ENCODE peak calls at places on chromosome 14, in eight cellular contexts. One of them, this sample, is unnamed.

GRCh38 chr14:34051966-34052657 is 101.2 kb upstream of the EGLN3 start:
- DNase-seq in endothelial cell: no peak
- DNase-seq in cardiac fibroblast: peak; percentile 65
- DNase-seq in type B pancreatic cell: no peak
- DNase-seq in lower lobe of right lung: no peak
- DNase-seq in AG04449: no peak
- DNase-seq in esophagus muscularis mucosa: peak; percentile 82
- DNase-seq in right lobe of liver: no peak
- DNase-seq in this sample: peak; percentile 4

GRCh38 chr14:102094101-102094500 is 7.3 kb upstream of the HSP90AA1 start:
- DNase-seq in right lobe of liver: no peak
- DNase-seq in lower lobe of right lung: no peak
- DNase-seq in endothelial cell: no peak
- DNase-seq in type B pancreatic cell: no peak
- DNase-seq in cardiac fibroblast: no peak
- DNase-seq in AG04449: no peak
- DNase-seq in esophagus muscularis mucosa: no peak
- DNase-seq in this sample: no peak

GRCh38 chr14:61609885-61610284 is 85.4 kb upstream of the HIF1A start:
- DNase-seq in AG04449: no peak
- DNase-seq in cardiac fibroblast: peak; percentile 70
- DNase-seq in right lobe of liver: no peak
- DNase-seq in esophagus muscularis mucosa: no peak
- DNase-seq in type B pancreatic cell: no peak
- DNase-seq in endothelial cell: no peak
- DNase-seq in lower lobe of right lung: no peak
- DNase-seq in this sample: no peak

GRCh38 chr14:51302319-51303030 is 62.4 kb downstream of the TMX1 start:
- DNase-seq in AG04449: no peak
- DNase-seq in lower lobe of right lung: no peak
- DNase-seq in cardiac fibroblast: peak; percentile 38
- DNase-seq in endothelial cell: no peak
- DNase-seq in esophagus muscularis mucosa: no peak
- DNase-seq in type B pancreatic cell: no peak
- DNase-seq in right lobe of liver: no peak
- DNase-seq in this sample: no peak

GRCh38 chr14:64764641-64765520 is 60.7 kb downstream of the PLEKHG3 start:
- DNase-seq in lower lobe of right lung: peak; percentile 77
- DNase-seq in esophagus muscularis mucosa: no peak
- DNase-seq in cardiac fibroblast: peak; percentile 71
- DNase-seq in endothelial cell: peak; percentile 82
- DNase-seq in type B pancreatic cell: peak; percentile 84
- DNase-seq in right lobe of liver: peak; percentile 66
- DNase-seq in AG04449: no peak
- DNase-seq in this sample: peak; percentile 93

GRCh38 chr14:39426605-39427004 is 5.6 kb downstream of the FBXO33 start:
- DNase-seq in endothelial cell: no peak
- DNase-seq in lower lobe of right lung: no peak
- DNase-seq in right lobe of liver: no peak
- DNase-seq in cardiac fibroblast: peak; percentile 71
- DNase-seq in AG04449: no peak
- DNase-seq in type B pancreatic cell: no peak
- DNase-seq in esophagus muscularis mucosa: no peak
- DNase-seq in this sample: no peak

GRCh38 chr14:105927661-105928060 is 401.3 kb downstream of the TMEM121 start:
- DNase-seq in type B pancreatic cell: no peak
- DNase-seq in esophagus muscularis mucosa: no peak
- DNase-seq in endothelial cell: no peak
- DNase-seq in AG04449: no peak
- DNase-seq in lower lobe of right lung: peak; percentile 26
- DNase-seq in right lobe of liver: no peak
- DNase-seq in cardiac fibroblast: no peak
- DNase-seq in this sample: no peak

GRCh38 chr14:22448035-22448904 is 140.8 kb downstream of the DAD1 start:
- DNase-seq in right lobe of liver: no peak
- DNase-seq in endothelial cell: no peak
- DNase-seq in AG04449: no peak
- DNase-seq in lower lobe of right lung: no peak
- DNase-seq in cardiac fibroblast: no peak
- DNase-seq in type B pancreatic cell: no peak
- DNase-seq in esophagus muscularis mucosa: no peak
- DNase-seq in this sample: no peak

GRCh38 chr14:86243158-86243557 is 713.2 kb downstream of the FLRT2 start:
- DNase-seq in cardiac fibroblast: no peak
- DNase-seq in esophagus muscularis mucosa: no peak
- DNase-seq in type B pancreatic cell: no peak
- DNase-seq in AG04449: no peak
- DNase-seq in right lobe of liver: no peak
- DNase-seq in endothelial cell: no peak
- DNase-seq in lower lobe of right lung: no peak
- DNase-seq in this sample: no peak

GRCh38 chr14:60250318-60251035 is 1.5 kb downstream of the PPM1A start:
- DNase-seq in endothelial cell: peak; percentile 9
- DNase-seq in right lobe of liver: no peak
- DNase-seq in cardiac fibroblast: no peak
- DNase-seq in AG04449: no peak
- DNase-seq in esophagus muscularis mucosa: no peak
- DNase-seq in type B pancreatic cell: no peak
- DNase-seq in lower lobe of right lung: no peak
- DNase-seq in this sample: no peak

GRCh38 chr14:26370118-26370517 is 227.7 kb downstream of the NOVA1 start:
- DNase-seq in endothelial cell: no peak
- DNase-seq in cardiac fibroblast: no peak
- DNase-seq in esophagus muscularis mucosa: no peak
- DNase-seq in type B pancreatic cell: no peak
- DNase-seq in AG04449: no peak
- DNase-seq in right lobe of liver: no peak
- DNase-seq in lower lobe of right lung: no peak
- DNase-seq in this sample: no peak

GRCh38 chr14:24060443-24060842 is 8.6 kb downstream of the CARMIL3 start:
- DNase-seq in type B pancreatic cell: no peak
- DNase-seq in lower lobe of right lung: no peak
- DNase-seq in endothelial cell: no peak
- DNase-seq in AG04449: no peak
- DNase-seq in right lobe of liver: no peak
- DNase-seq in cardiac fibroblast: no peak
- DNase-seq in esophagus muscularis mucosa: no peak
- DNase-seq in this sample: no peak

GRCh38 chr14:55974046-55974582 is 144.1 kb upstream of the PELI2 start:
- DNase-seq in type B pancreatic cell: no peak
- DNase-seq in AG04449: peak; percentile 3
- DNase-seq in endothelial cell: no peak
- DNase-seq in lower lobe of right lung: no peak
- DNase-seq in cardiac fibroblast: no peak
- DNase-seq in right lobe of liver: no peak
- DNase-seq in esophagus muscularis mucosa: no peak
- DNase-seq in this sample: no peak

GRCh38 chr14:63632932-63633514 is 8.6 kb downstream of the WDR89 start:
- DNase-seq in AG04449: no peak
- DNase-seq in cardiac fibroblast: peak; percentile 57
- DNase-seq in type B pancreatic cell: no peak
- DNase-seq in esophagus muscularis mucosa: no peak
- DNase-seq in right lobe of liver: no peak
- DNase-seq in lower lobe of right lung: no peak
- DNase-seq in endothelial cell: no peak
- DNase-seq in this sample: no peak

GRCh38 chr14:64549805-64550538 is at the start of gene PPP1R36:
- DNase-seq in esophagus muscularis mucosa: no peak
- DNase-seq in type B pancreatic cell: no peak
- DNase-seq in lower lobe of right lung: peak; percentile 69
- DNase-seq in cardiac fibroblast: no peak
- DNase-seq in AG04449: no peak
- DNase-seq in endothelial cell: peak; percentile 33
- DNase-seq in right lobe of liver: peak; percentile 38
- DNase-seq in this sample: no peak

GRCh38 chr14:95184413-95184790 is 27.1 kb upstream of the DICER1 start:
- DNase-seq in lower lobe of right lung: no peak
- DNase-seq in cardiac fibroblast: peak; percentile 51
- DNase-seq in esophagus muscularis mucosa: no peak
- DNase-seq in type B pancreatic cell: no peak
- DNase-seq in AG04449: no peak
- DNase-seq in endothelial cell: no peak
- DNase-seq in right lobe of liver: no peak
- DNase-seq in this sample: no peak

GRCh38 chr14:35992816-35993511 is 166.8 kb downstream of the BRMS1L start:
- DNase-seq in AG04449: no peak
- DNase-seq in lower lobe of right lung: no peak
- DNase-seq in type B pancreatic cell: no peak
- DNase-seq in esophagus muscularis mucosa: peak; percentile 64
- DNase-seq in right lobe of liver: no peak
- DNase-seq in endothelial cell: no peak
- DNase-seq in cardiac fibroblast: no peak
- DNase-seq in this sample: no peak

GRCh38 chr14:52695481-52696091 is at the start of gene ERO1A:
- DNase-seq in type B pancreatic cell: peak; percentile 81
- DNase-seq in right lobe of liver: peak; percentile 96
- DNase-seq in AG04449: no peak
- DNase-seq in endothelial cell: peak; percentile 68
- DNase-seq in cardiac fibroblast: peak; percentile 88
- DNase-seq in esophagus muscularis mucosa: peak; percentile 94
- DNase-seq in lower lobe of right lung: peak; percentile 91
- DNase-seq in this sample: peak; percentile 90
- TF ChIP-seq CTCF in type B pancreatic cell: no peak
- TF ChIP-seq CTCF in right lobe of liver: peak; percentile 24
- TF ChIP-seq CTCF in AG04449: no peak
- TF ChIP-seq CTCF in endothelial cell: no peak
- TF ChIP-seq CTCF in cardiac fibroblast: no peak
- TF ChIP-seq CTCF in esophagus muscularis mucosa: no peak
- TF ChIP-seq CTCF in lower lobe of right lung: no peak
- TF ChIP-seq CTCF in this sample: peak; percentile 22

DNA sequence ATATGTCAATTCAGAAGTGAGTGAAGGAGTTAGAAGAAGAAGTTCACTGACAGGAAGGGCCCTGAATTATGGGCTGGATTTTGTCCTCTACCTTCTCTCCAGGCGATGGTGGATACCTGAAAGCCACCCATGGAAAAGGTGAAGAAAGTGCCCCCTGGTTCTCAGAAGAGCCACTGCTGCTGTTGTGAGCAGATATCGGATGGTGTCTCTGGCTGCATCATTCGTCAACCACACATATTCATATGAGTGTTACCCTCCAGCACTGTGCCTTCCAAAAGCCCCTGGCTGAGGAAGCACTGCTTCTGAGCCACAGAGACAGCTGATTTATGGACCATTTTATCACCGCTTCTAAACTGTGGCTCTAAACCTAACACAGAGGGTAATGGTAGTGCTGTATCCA is 2.0 kb upstream of the ACTN1 start:
- DNase-seq in right lobe of liver: no peak
- DNase-seq in AG04449: no peak
- DNase-seq in cardiac fibroblast: no peak
- DNase-seq in type B pancreatic cell: no peak
- DNase-seq in endothelial cell: no peak
- DNase-seq in esophagus muscularis mucosa: no peak
- DNase-seq in lower lobe of right lung: no peak
- DNase-seq in this sample: no peak
- TF ChIP-seq CTCF in right lobe of liver: no peak
- TF ChIP-seq CTCF in AG04449: no peak
- TF ChIP-seq CTCF in cardiac fibroblast: no peak
- TF ChIP-seq CTCF in type B pancreatic cell: no peak
- TF ChIP-seq CTCF in endothelial cell: no peak
- TF ChIP-seq CTCF in esophagus muscularis mucosa: no peak
- TF ChIP-seq CTCF in lower lobe of right lung: no peak
- TF ChIP-seq CTCF in this sample: no peak

GRCh38 chr14:45970589-45970988 is 681.0 kb downstream of the RPL10L start:
- DNase-seq in cardiac fibroblast: no peak
- DNase-seq in lower lobe of right lung: no peak
- DNase-seq in esophagus muscularis mucosa: no peak
- DNase-seq in right lobe of liver: no peak
- DNase-seq in type B pancreatic cell: no peak
- DNase-seq in AG04449: no peak
- DNase-seq in endothelial cell: no peak
- DNase-seq in this sample: no peak

GRCh38 chr14:45976001-45976400 is 675.6 kb downstream of the RPL10L start:
- DNase-seq in esophagus muscularis mucosa: no peak
- DNase-seq in right lobe of liver: no peak
- DNase-seq in cardiac fibroblast: no peak
- DNase-seq in lower lobe of right lung: no peak
- DNase-seq in endothelial cell: no peak
- DNase-seq in type B pancreatic cell: no peak
- DNase-seq in AG04449: no peak
- DNase-seq in this sample: no peak

GRCh38 chr14:45968037-45968436 is 683.5 kb downstream of the RPL10L start:
- DNase-seq in esophagus muscularis mucosa: no peak
- DNase-seq in right lobe of liver: no peak
- DNase-seq in endothelial cell: no peak
- DNase-seq in AG04449: no peak
- DNase-seq in type B pancreatic cell: no peak
- DNase-seq in cardiac fibroblast: no peak
- DNase-seq in lower lobe of right lung: no peak
- DNase-seq in this sample: no peak

GRCh38 chr14:45972416-45972815 is 679.2 kb downstream of the RPL10L start:
- DNase-seq in type B pancreatic cell: no peak
- DNase-seq in esophagus muscularis mucosa: no peak
- DNase-seq in lower lobe of right lung: no peak
- DNase-seq in AG04449: no peak
- DNase-seq in cardiac fibroblast: no peak
- DNase-seq in right lobe of liver: no peak
- DNase-seq in endothelial cell: no peak
- DNase-seq in this sample: no peak
- TF ChIP-seq CTCF in type B pancreatic cell: no peak
- TF ChIP-seq CTCF in esophagus muscularis mucosa: no peak
- TF ChIP-seq CTCF in lower lobe of right lung: no peak
- TF ChIP-seq CTCF in AG04449: no peak
- TF ChIP-seq CTCF in cardiac fibroblast: no peak
- TF ChIP-seq CTCF in right lobe of liver: no peak
- TF ChIP-seq CTCF in endothelial cell: no peak
- TF ChIP-seq CTCF in this sample: no peak

GRCh38 chr14:72690324-72690723 is 203.6 kb downstream of the DPF3 start:
- DNase-seq in cardiac fibroblast: no peak
- DNase-seq in esophagus muscularis mucosa: no peak
- DNase-seq in endothelial cell: no peak
- DNase-seq in right lobe of liver: no peak
- DNase-seq in lower lobe of right lung: no peak
- DNase-seq in AG04449: no peak
- DNase-seq in type B pancreatic cell: no peak
- DNase-seq in this sample: no peak

GRCh38 chr14:72686832-72687231 is 207.1 kb downstream of the DPF3 start:
- DNase-seq in AG04449: no peak
- DNase-seq in right lobe of liver: no peak
- DNase-seq in esophagus muscularis mucosa: no peak
- DNase-seq in cardiac fibroblast: no peak
- DNase-seq in lower lobe of right lung: no peak
- DNase-seq in endothelial cell: no peak
- DNase-seq in type B pancreatic cell: no peak
- DNase-seq in this sample: no peak

GRCh38 chr14:72688990-72689677 is 204.8 kb downstream of the DPF3 start:
- DNase-seq in type B pancreatic cell: no peak
- DNase-seq in esophagus muscularis mucosa: no peak
- DNase-seq in lower lobe of right lung: no peak
- DNase-seq in AG04449: no peak
- DNase-seq in right lobe of liver: no peak
- DNase-seq in endothelial cell: no peak
- DNase-seq in cardiac fibroblast: no peak
- DNase-seq in this sample: no peak

DNA sequence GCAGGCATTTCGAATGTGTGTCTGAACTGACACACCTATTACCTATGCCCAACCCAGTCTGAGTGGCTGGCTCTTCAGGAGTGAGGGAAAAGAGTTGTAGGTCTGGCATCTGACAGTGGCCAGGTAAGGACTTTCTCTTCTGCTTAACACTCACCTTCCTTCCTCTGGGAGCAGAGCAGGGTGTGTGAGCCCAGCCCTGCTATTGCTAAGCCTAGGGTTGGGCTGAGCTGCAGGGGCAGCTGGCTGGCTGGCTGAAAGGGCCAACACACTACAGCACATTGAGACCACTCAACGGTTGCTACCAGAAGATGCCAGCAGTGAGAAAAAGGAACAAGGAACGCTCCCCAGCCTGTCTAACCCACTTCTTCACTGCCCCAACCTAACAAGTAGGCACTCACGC is 201.2 kb downstream of the DPF3 start:
- DNase-seq in lower lobe of right lung: no peak
- DNase-seq in type B pancreatic cell: no peak
- DNase-seq in right lobe of liver: no peak
- DNase-seq in endothelial cell: no peak
- DNase-seq in esophagus muscularis mucosa: no peak
- DNase-seq in AG04449: no peak
- DNase-seq in cardiac fibroblast: no peak
- DNase-seq in this sample: no peak
- TF ChIP-seq CTCF in lower lobe of right lung: no peak
- TF ChIP-seq CTCF in type B pancreatic cell: no peak
- TF ChIP-seq CTCF in right lobe of liver: no peak
- TF ChIP-seq CTCF in endothelial cell: no peak
- TF ChIP-seq CTCF in esophagus muscularis mucosa: no peak
- TF ChIP-seq CTCF in AG04449: no peak
- TF ChIP-seq CTCF in cardiac fibroblast: no peak
- TF ChIP-seq CTCF in this sample: no peak